ENCODE peak calls at places on chromosomes 16 and 17, in eight cellular contexts. M, E, X, T, Z, V, R and P are unnamed samples. For H3K4me1, the result is how much of the 10 kb centered on the place peaks cover.

GRCh38 chr16:78660795-78661194 is 561.3 kb downstream of the WWOX start:
- DNase-seq in M (no peak), E (no peak), X (no peak), T (no peak), Z (no peak), V (no peak), R (no peak), P (no peak)

GRCh38 chr17:38464723-38465419 is 36.6 kb downstream of the ARHGAP23 start:
- DNase-seq in M (no peak), E (peak), X (peak), T (peak), Z (peak), V (no peak), R (no peak), P (peak)

GRCh38 chr17:39753514-39754160 is 15.9 kb downstream of the GRB7 start:
- DNase-seq in M (peak), E (peak), X (peak), T (no peak), Z (peak), V (no peak), R (no peak), P (no peak)

GRCh38 chr17:67359960-67360817 is 6.2 kb downstream of the PSMD12 start:
- DNase-seq in M (peak), E (no peak), X (no peak), T (no peak), Z (no peak), V (no peak), R (no peak), P (no peak)

GRCh38 chr16:49203361-49203760 is 78.3 kb downstream of the CBLN1 start:
- DNase-seq in M (no peak), E (no peak), X (no peak), T (no peak), Z (no peak), V (no peak), R (no peak), P (no peak)

GRCh38 chr17:34314279-34314678 is 5.0 kb upstream of the CCL8 start:
- DNase-seq in M (peak), E (no peak), X (peak), T (no peak), Z (no peak), V (no peak), R (no peak), P (no peak)

GRCh38 chr17:36602030-36602737 is 801 bp downstream of the MRM1 start:
- DNase-seq in M (peak), E (peak), X (no peak), T (no peak), Z (no peak), V (no peak), R (no peak), P (peak)

GRCh38 chr16:20064931-20065330 is 8.8 kb downstream of the GPR139 start:
- DNase-seq in M (no peak), E (no peak), X (no peak), T (no peak), Z (no peak), V (no peak), R (no peak), P (no peak)

GRCh38 chr16:16007743-16008111 is 58.3 kb downstream of the ABCC1 start:
- DNase-seq in M (peak), E (peak), X (no peak), T (no peak), Z (no peak), V (no peak), R (no peak), P (no peak)

GRCh38 chr17:882827-883585 is 96.6 kb downstream of the NXN start:
- DNase-seq in M (no peak), E (peak), X (peak), T (peak), Z (peak), V (no peak), R (peak), P (no peak)

GRCh38 chr17:73902416-73903181 is 258.4 kb upstream of the SDK2 start:
- DNase-seq in M (peak), E (no peak), X (no peak), T (no peak), Z (no peak), V (no peak), R (no peak), P (no peak)

GRCh38 chr16:49620158-49620867 is 235.6 kb downstream of the ZNF423 start:
- DNase-seq in M (no peak), E (peak), X (peak), T (peak), Z (peak), V (peak), R (peak), P (no peak)

GRCh38 chr16:22192261-22193133 is 13.6 kb upstream of the EEF2K start:
- DNase-seq in M (peak), E (peak), X (peak), T (peak), Z (peak), V (peak), R (peak), P (peak)

GRCh38 chr17:7354262-7354781 is 634 bp upstream of the TMEM95 start:
- DNase-seq in M (no peak), E (peak), X (no peak), T (no peak), Z (no peak), V (no peak), R (no peak), P (no peak)

GRCh38 chr17:33266611-33267010 is 26.5 kb downstream of the ASIC2 start:
- DNase-seq in M (no peak), E (no peak), X (no peak), T (no peak), Z (no peak), V (no peak), R (no peak), P (no peak)

GRCh38 chr17:73506470-73507435 is 137.5 kb downstream of the SDK2 start:
- DNase-seq in M (no peak), E (no peak), X (no peak), T (no peak), Z (no peak), V (no peak), R (no peak), P (no peak)

GRCh38 chr16:48901712-48902374 is 291.9 kb upstream of the N4BP1 start:
- DNase-seq in M (peak), E (no peak), X (no peak), T (no peak), Z (no peak), V (no peak), R (no peak), P (no peak)

GRCh38 chr16:24975428-24975889 is 39.7 kb downstream of the ARHGAP17 start:
- DNase-seq in M (peak), E (no peak), X (no peak), T (no peak), Z (no peak), V (no peak), R (no peak), P (no peak)

GRCh38 chr17:79570653-79571052 is 40.2 kb downstream of the RBFOX3 start:
- DNase-seq in M (no peak), E (no peak), X (peak), T (no peak), Z (no peak), V (no peak), R (no peak), P (no peak)

GRCh38 chr16:52629296-52629695 is 82.4 kb upstream of the TOX3 start:
- DNase-seq in M (no peak), E (no peak), X (no peak), T (no peak), Z (no peak), V (no peak), R (no peak), P (no peak)

DNA sequence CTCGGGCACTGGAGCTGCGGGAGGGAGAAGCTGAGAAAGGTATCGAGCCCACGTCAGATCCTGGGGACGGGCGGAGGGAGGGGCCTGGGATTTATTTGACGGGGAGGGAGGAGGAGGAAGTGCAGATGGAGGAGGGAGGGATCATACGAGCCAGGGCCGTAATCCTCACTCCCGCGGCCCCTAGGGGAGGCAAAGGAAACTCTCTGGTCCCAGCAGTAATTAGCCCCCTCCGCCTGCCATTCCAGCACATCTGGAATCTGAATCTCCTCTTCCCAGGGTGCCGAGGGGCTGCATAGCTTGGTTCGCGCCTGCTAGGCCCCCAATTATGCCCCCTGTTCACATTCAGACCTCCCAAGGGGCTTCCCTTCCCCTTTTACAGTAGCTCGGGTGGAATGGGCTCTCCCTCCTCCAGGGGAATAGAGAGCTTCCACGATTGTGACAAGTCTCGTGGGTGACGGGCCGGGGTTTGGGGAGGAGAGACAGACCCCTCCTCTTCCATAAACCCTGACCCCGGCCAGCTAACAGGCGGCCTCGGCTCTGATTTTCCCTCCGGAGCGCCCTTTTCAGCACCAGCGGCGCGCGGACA is at the start of gene SEZ6L2:
- DNase-seq in M (no peak), E (peak), X (no peak), T (no peak), Z (peak), V (no peak), R (peak), P (peak)
- TF ChIP-seq CTCF in M (no peak), E (no peak), X (no peak), T (no peak), Z (no peak), V (no peak), R (peak), P (no peak)

GRCh38 chr17:77178586-77178985 is 37.8 kb downstream of the SEC14L1 start:
- DNase-seq in M (no peak), E (no peak), X (no peak), T (no peak), Z (no peak), V (no peak), R (no peak), P (no peak)
- H3K4me1 ChIP-seq in M (under half), E (under half), X (under half), T (under half), Z (half or more), V (under half), R (half or more), P (under half)

GRCh38 chr16:6032438-6032837 is 934.8 kb upstream of the EEF2KMT start:
- DNase-seq in M (no peak), E (no peak), X (no peak), T (no peak), Z (no peak), V (no peak), R (no peak), P (no peak)
- TF ChIP-seq CTCF in M (no peak), E (no peak), X (no peak), T (no peak), Z (no peak), V (no peak), R (no peak), P (no peak)

GRCh38 chr17:41918392-41919164 is at the start of gene ACLY:
- DNase-seq in M (peak), E (peak), X (peak), T (peak), Z (peak), V (peak), R (peak), P (peak)
- H3K4me1 ChIP-seq in M (under half), E (under half), X (under half), T (under half), Z (half or more), V (under half), R (half or more), P (under half)

GRCh38 chr16:1474796-1475551 is at the start of gene CLCN7:
- DNase-seq in M (peak), E (peak), X (peak), T (peak), Z (peak), V (peak), R (peak), P (peak)
- TF ChIP-seq CTCF in M (no peak), E (no peak), X (no peak), T (no peak), Z (no peak), V (no peak), R (no peak), P (no peak)

GRCh38 chr17:17694229-17695081 is 13.2 kb downstream of the RAI1 start:
- DNase-seq in M (peak), E (peak), X (peak), T (peak), Z (peak), V (peak), R (peak), P (peak)
- H3K4me1 ChIP-seq in M (half or more), E (half or more), X (under half), T (under half), Z (half or more), V (half or more), R (half or more), P (half or more)

GRCh38 chr17:63442549-63443035 is 3.5 kb downstream of the CYB561 start:
- DNase-seq in M (peak), E (no peak), X (no peak), T (no peak), Z (no peak), V (no peak), R (no peak), P (no peak)
- TF ChIP-seq CTCF in M (peak), E (no peak), X (no peak), T (no peak), Z (peak), V (no peak), R (peak), P (no peak)

GRCh38 chr16:85602831-85603755 is 10.0 kb upstream of the GSE1 start:
- DNase-seq in M (peak), E (no peak), X (no peak), T (no peak), Z (no peak), V (no peak), R (no peak), P (no peak)
- H3K4me1 ChIP-seq in M (half or more), E (half or more), X (under half), T (under half), Z (under half), V (under half), R (under half), P (under half)

GRCh38 chr17:17613708-17614114 is 22.2 kb upstream of the PEMT start:
- DNase-seq in M (peak), E (peak), X (no peak), T (peak), Z (no peak), V (no peak), R (peak), P (no peak)
- TF ChIP-seq CTCF in M (peak), E (peak), X (peak), T (peak), Z (peak), V (peak), R (peak), P (peak)

DNA sequence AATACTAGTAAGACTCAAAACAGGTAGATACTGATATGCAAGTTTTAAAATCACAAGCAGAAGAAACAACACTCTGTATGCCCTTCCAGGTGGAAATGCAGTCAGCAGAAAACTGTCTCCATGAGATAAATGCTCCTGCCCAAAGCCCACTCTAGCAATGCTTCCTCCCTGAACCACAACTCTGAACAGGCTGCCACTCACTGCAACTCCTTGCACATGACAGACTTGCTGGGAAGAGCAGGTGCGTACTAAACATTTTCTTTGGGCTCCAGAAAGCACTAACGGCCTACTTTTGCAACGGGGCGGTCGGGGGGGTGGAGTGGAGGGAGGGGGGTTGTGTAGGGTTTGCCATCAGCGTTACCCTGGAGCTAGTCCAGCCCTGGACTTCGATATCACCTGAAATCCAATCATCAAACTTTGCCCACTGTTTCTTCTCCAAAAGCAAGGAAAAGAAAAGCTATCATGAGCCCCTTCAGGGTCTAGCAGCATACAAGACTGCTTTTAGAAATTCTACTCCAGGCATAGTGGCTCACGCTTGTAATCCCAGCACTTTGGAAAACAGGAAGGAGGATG is 46.1 kb downstream of the ANKRD11 start:
- DNase-seq in M (no peak), E (no peak), X (no peak), T (no peak), Z (no peak), V (no peak), R (no peak), P (no peak)
- H3K4me1 ChIP-seq in M (under half), E (half or more), X (under half), T (under half), Z (half or more), V (half or more), R (half or more), P (half or more)